ENCODE peak calls at places on chromosomes 7 and 10, in five cellular contexts. One of them, this sample, is unnamed.

GRCh38 chr10:97713351-97713827 is at the start of gene MARVELD1:
- DNase-seq in AG10803: peak
- DNase-seq in IMR-90: peak
- DNase-seq in pancreas: peak
- DNase-seq in fibroblast of lung: peak
- DNase-seq in this sample: no peak

GRCh38 chr10:12697741-12698140 is 303.8 kb downstream of the CCDC3 start:
- DNase-seq in AG10803: no peak
- DNase-seq in IMR-90: no peak
- DNase-seq in pancreas: peak
- DNase-seq in fibroblast of lung: no peak
- DNase-seq in this sample: no peak

GRCh38 chr7:47336178-47337020 is 245.5 kb downstream of the TNS3 start:
- DNase-seq in AG10803: peak
- DNase-seq in IMR-90: peak
- DNase-seq in pancreas: no peak
- DNase-seq in fibroblast of lung: peak
- DNase-seq in this sample: no peak

GRCh38 chr10:24435374-24435773 is 226.4 kb downstream of the KIAA1217 start:
- DNase-seq in AG10803: peak
- DNase-seq in IMR-90: peak
- DNase-seq in pancreas: no peak
- DNase-seq in fibroblast of lung: peak
- DNase-seq in this sample: no peak

GRCh38 chr10:56880541-56880940 is 519.5 kb upstream of the ZWINT start:
- DNase-seq in AG10803: no peak
- DNase-seq in IMR-90: no peak
- DNase-seq in pancreas: no peak
- DNase-seq in fibroblast of lung: no peak
- DNase-seq in this sample: no peak

GRCh38 chr10:62843591-62843990 is 27.4 kb upstream of the EGR2 start:
- DNase-seq in AG10803: no peak
- DNase-seq in IMR-90: no peak
- DNase-seq in pancreas: no peak
- DNase-seq in fibroblast of lung: no peak
- DNase-seq in this sample: no peak

GRCh38 chr7:136923111-136923510 is 54.7 kb downstream of the CHRM2 start:
- DNase-seq in AG10803: peak
- DNase-seq in IMR-90: peak
- DNase-seq in pancreas: no peak
- DNase-seq in fibroblast of lung: peak
- DNase-seq in this sample: no peak

GRCh38 chr7:158740013-158740656 is 35.5 kb upstream of the NCAPG2 start:
- DNase-seq in AG10803: peak
- DNase-seq in IMR-90: peak
- DNase-seq in pancreas: no peak
- DNase-seq in fibroblast of lung: peak
- DNase-seq in this sample: no peak

GRCh38 chr7:141744131-141744530 is 6.0 kb downstream of the SSBP1 start:
- DNase-seq in AG10803: no peak
- DNase-seq in IMR-90: peak
- DNase-seq in pancreas: no peak
- DNase-seq in fibroblast of lung: no peak
- DNase-seq in this sample: no peak

GRCh38 chr10:49571419-49571818 is 32.5 kb upstream of the ERCC6 start:
- DNase-seq in AG10803: no peak
- DNase-seq in IMR-90: peak
- DNase-seq in pancreas: no peak
- DNase-seq in fibroblast of lung: peak
- DNase-seq in this sample: no peak

GRCh38 chr7:28536259-28536658 is 123.9 kb downstream of the CREB5 start:
- DNase-seq in AG10803: peak
- DNase-seq in IMR-90: peak
- DNase-seq in pancreas: no peak
- DNase-seq in fibroblast of lung: peak
- DNase-seq in this sample: peak

GRCh38 chr10:124678566-124679240 is 65.5 kb downstream of the FAM53B start:
- DNase-seq in AG10803: no peak
- DNase-seq in IMR-90: no peak
- DNase-seq in pancreas: no peak
- DNase-seq in fibroblast of lung: no peak
- DNase-seq in this sample: no peak

GRCh38 chr10:60573342-60573741 is 183.7 kb upstream of the ANK3 start:
- DNase-seq in AG10803: no peak
- DNase-seq in IMR-90: no peak
- DNase-seq in pancreas: no peak
- DNase-seq in fibroblast of lung: peak
- DNase-seq in this sample: peak

GRCh38 chr7:117210908-117211307 is 112.0 kb downstream of the WNT2 start:
- DNase-seq in AG10803: no peak
- DNase-seq in IMR-90: no peak
- DNase-seq in pancreas: no peak
- DNase-seq in fibroblast of lung: no peak
- DNase-seq in this sample: no peak

GRCh38 chr10:107611101-107611500 is 446.6 kb upstream of the SORCS1 start:
- DNase-seq in AG10803: no peak
- DNase-seq in IMR-90: no peak
- DNase-seq in pancreas: no peak
- DNase-seq in fibroblast of lung: no peak
- DNase-seq in this sample: no peak

GRCh38 chr10:31725436-31725835 is 203.2 kb downstream of the ARHGAP12 start:
- DNase-seq in AG10803: no peak
- DNase-seq in IMR-90: no peak
- DNase-seq in pancreas: peak
- DNase-seq in fibroblast of lung: no peak
- DNase-seq in this sample: no peak

GRCh38 chr7:95331004-95331337 is 6.6 kb upstream of the PON1 start:
- DNase-seq in AG10803: no peak
- DNase-seq in IMR-90: no peak
- DNase-seq in pancreas: no peak
- DNase-seq in fibroblast of lung: no peak
- DNase-seq in this sample: no peak

GRCh38 chr7:95335093-95335492 is 10.8 kb upstream of the PON1 start:
- DNase-seq in AG10803: peak
- DNase-seq in IMR-90: peak
- DNase-seq in pancreas: no peak
- DNase-seq in fibroblast of lung: peak
- DNase-seq in this sample: no peak

GRCh38 chr7:95327356-95327755 is 3.0 kb upstream of the PON1 start:
- DNase-seq in AG10803: no peak
- DNase-seq in IMR-90: no peak
- DNase-seq in pancreas: no peak
- DNase-seq in fibroblast of lung: peak
- DNase-seq in this sample: no peak

GRCh38 chr7:95334434-95334833 is 10.1 kb upstream of the PON1 start:
- DNase-seq in AG10803: peak
- DNase-seq in IMR-90: no peak
- DNase-seq in pancreas: no peak
- DNase-seq in fibroblast of lung: peak
- DNase-seq in this sample: no peak

DNA sequence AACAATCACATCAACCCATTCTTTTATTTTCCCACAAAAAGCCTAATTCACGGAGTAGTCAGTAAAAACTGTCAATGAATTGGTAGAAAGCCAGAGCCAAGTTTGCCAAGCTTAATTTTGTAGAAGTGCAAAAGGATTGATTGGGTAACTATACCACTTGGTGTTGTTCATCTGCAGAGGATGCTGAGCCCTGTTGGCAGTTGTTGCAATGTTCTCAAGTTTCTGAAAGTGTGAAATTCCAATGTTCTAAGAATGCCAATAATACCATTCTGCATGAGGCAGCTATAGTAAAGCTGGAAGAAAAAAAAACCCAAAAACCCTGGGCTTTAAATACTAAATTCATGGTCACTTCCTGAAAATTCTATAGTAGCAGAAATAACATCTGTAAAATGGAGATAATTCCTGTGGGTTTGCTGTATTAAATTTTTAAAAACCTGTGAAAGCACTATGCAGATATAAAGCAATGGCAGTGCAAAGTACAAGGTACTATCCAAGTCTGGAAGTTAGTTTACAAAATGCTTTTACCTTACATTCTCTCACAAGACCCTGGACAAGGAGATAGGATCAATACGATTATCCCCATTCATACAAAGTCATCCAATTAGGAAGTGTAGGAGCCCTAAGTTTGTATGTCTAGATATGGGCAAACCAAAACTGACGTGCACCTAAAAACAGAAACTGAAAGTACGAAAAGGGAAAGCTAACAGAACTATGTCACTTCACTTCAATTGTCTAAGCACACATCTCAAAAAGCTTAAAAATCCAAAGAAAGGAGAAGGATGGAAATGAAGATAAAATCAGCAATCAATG is 6.1 kb upstream of the PON1 start:
- DNase-seq in AG10803: peak
- DNase-seq in IMR-90: no peak
- DNase-seq in pancreas: no peak
- DNase-seq in fibroblast of lung: peak
- DNase-seq in this sample: peak
- H3K4me3 ChIP-seq in AG10803: peak
- H3K4me3 ChIP-seq in IMR-90: peak
- H3K4me3 ChIP-seq in pancreas: peak
- H3K4me3 ChIP-seq in fibroblast of lung: peak
- H3K4me3 ChIP-seq in this sample: peak

DNA sequence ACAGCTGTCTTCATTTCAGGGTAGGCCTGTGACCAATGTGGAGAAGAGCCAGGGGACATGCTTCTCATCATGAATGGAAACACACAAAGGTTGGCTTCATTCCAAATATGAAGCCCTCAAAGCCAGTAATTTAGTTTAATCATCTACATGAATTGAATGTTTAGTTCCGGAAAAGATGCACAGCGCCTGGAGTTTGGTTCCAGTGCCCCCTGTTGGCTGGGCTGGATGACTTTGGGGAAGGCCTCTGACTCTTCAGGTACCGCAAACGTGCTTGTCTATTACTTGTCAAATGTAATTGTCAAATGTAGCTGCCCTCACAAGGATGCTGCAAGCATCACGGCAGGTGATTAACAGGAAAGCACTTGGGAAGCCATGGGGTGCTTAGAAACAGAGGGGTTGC is 130.7 kb downstream of the ADRA2A start:
- DNase-seq in AG10803: no peak
- DNase-seq in IMR-90: no peak
- DNase-seq in pancreas: peak
- DNase-seq in fibroblast of lung: no peak
- DNase-seq in this sample: no peak
- TF ChIP-seq CTCF in AG10803: no peak
- TF ChIP-seq CTCF in IMR-90: peak
- TF ChIP-seq CTCF in pancreas: peak
- TF ChIP-seq CTCF in fibroblast of lung: no peak
- TF ChIP-seq CTCF in this sample: peak

GRCh38 chr7:43626695-43627094 is 43.8 kb downstream of the STK17A start:
- DNase-seq in AG10803: no peak
- DNase-seq in IMR-90: no peak
- DNase-seq in pancreas: no peak
- DNase-seq in fibroblast of lung: no peak
- DNase-seq in this sample: no peak
- H3K4me3 ChIP-seq in AG10803: no peak
- H3K4me3 ChIP-seq in IMR-90: no peak
- H3K4me3 ChIP-seq in pancreas: no peak
- H3K4me3 ChIP-seq in fibroblast of lung: no peak
- H3K4me3 ChIP-seq in this sample: no peak

DNA sequence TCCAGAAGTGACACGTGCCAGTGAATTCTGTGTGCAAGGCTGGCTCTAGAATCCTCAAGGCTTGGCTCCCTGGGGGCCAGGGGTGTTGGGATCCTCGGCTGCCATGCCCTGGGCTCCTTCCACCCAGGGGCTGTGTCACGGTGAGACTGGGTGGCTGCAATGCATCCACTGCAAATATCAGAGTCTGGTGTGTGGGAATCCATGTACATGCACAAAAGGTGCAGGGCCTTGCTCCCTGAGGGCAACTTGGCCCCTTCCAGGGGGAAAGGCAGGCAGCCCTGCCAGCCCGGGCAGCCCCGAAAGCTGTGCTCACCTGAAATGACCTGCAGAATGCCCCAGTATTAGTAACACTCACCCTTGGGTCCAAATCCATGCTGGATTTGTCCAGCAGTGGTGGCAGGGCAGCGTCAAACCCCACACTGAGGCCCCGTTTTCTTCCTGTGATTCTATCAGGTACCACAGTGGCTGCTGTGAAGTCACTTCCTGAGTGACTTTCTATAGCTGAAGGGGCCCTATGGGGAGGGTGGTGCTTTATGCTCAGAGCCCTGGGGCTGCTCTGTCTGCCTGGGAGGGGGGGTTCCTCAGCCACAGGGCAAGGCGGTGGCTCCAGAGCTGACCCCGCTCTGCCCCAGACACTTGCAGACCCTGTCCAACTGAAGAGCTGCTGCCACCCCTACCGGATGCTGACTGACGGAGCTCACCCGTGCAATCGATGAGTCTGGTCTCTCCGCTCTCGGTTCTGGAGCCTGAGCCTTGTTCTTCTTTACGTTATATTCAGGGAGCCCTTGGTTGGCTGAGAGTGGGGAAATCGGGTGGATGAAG is 317.7 kb downstream of the GLRX3 start:
- DNase-seq in AG10803: no peak
- DNase-seq in IMR-90: no peak
- DNase-seq in pancreas: no peak
- DNase-seq in fibroblast of lung: no peak
- DNase-seq in this sample: no peak
- TF ChIP-seq CTCF in AG10803: no peak
- TF ChIP-seq CTCF in IMR-90: no peak
- TF ChIP-seq CTCF in pancreas: no peak
- TF ChIP-seq CTCF in fibroblast of lung: no peak
- TF ChIP-seq CTCF in this sample: no peak

GRCh38 chr10:79229830-79230562 is 117.3 kb upstream of the PPIF start:
- DNase-seq in AG10803: no peak
- DNase-seq in IMR-90: peak
- DNase-seq in pancreas: no peak
- DNase-seq in fibroblast of lung: no peak
- DNase-seq in this sample: no peak
- H3K4me3 ChIP-seq in AG10803: no peak
- H3K4me3 ChIP-seq in IMR-90: no peak
- H3K4me3 ChIP-seq in pancreas: no peak
- H3K4me3 ChIP-seq in fibroblast of lung: no peak
- H3K4me3 ChIP-seq in this sample: no peak

GRCh38 chr10:101142533-101143353 is 11.6 kb downstream of the TLX1 start:
- DNase-seq in AG10803: no peak
- DNase-seq in IMR-90: no peak
- DNase-seq in pancreas: no peak
- DNase-seq in fibroblast of lung: no peak
- DNase-seq in this sample: no peak
- TF ChIP-seq CTCF in AG10803: no peak
- TF ChIP-seq CTCF in IMR-90: no peak
- TF ChIP-seq CTCF in pancreas: no peak
- TF ChIP-seq CTCF in fibroblast of lung: no peak
- TF ChIP-seq CTCF in this sample: no peak

GRCh38 chr10:71964669-71965515 is 697 bp downstream of the CHST3 start:
- DNase-seq in AG10803: peak
- DNase-seq in IMR-90: peak
- DNase-seq in pancreas: no peak
- DNase-seq in fibroblast of lung: peak
- DNase-seq in this sample: no peak

GRCh38 chr10:71962915-71963314 is 1.3 kb upstream of the CHST3 start:
- DNase-seq in AG10803: no peak
- DNase-seq in IMR-90: no peak
- DNase-seq in pancreas: no peak
- DNase-seq in fibroblast of lung: no peak
- DNase-seq in this sample: no peak

GRCh38 chr10:71963756-71964668 is at the start of gene CHST3:
- DNase-seq in AG10803: peak
- DNase-seq in IMR-90: peak
- DNase-seq in pancreas: peak
- DNase-seq in fibroblast of lung: peak
- DNase-seq in this sample: no peak

GRCh38 chr10:71961831-71962230 is 2.4 kb upstream of the CHST3 start:
- DNase-seq in AG10803: no peak
- DNase-seq in IMR-90: no peak
- DNase-seq in pancreas: no peak
- DNase-seq in fibroblast of lung: no peak
- DNase-seq in this sample: no peak

GRCh38 chr10:71963351-71963755 is 842 bp upstream of the CHST3 start:
- DNase-seq in AG10803: peak
- DNase-seq in IMR-90: no peak
- DNase-seq in pancreas: no peak
- DNase-seq in fibroblast of lung: no peak
- DNase-seq in this sample: no peak
- H3K4me3 ChIP-seq in AG10803: peak
- H3K4me3 ChIP-seq in IMR-90: no peak
- H3K4me3 ChIP-seq in pancreas: peak
- H3K4me3 ChIP-seq in fibroblast of lung: peak
- H3K4me3 ChIP-seq in this sample: no peak

This sample was measured in GM06990.